ENCODE peak calls at places on chromosomes 2 and 18, in seven cellular contexts. W is HepG2, H is HCT116, G is H1, L is K562, P is SK-N-SH, X is GM12878. U is an unnamed sample.

GRCh38 chr2:121611730-121612705 is 37.2 kb downstream of the CLASP1 start:
- DNase-seq in L (no peak), G (no peak), X (no peak), P (no peak), W (no peak), H (no peak), U (no peak)

GRCh38 chr18:63730788-63731187 is 28.0 kb downstream of the SERPINB11 start:
- DNase-seq in H (no peak), X (no peak), G (no peak), W (no peak), L (no peak), P (no peak), U (no peak)

GRCh38 chr18:5286525-5286924 is 9.0 kb downstream of the ZBTB14 start:
- DNase-seq in L (no peak), H (no peak), P (no peak), X (no peak), W (no peak), G (no peak), U (no peak)

GRCh38 chr2:164335947-164336346 is 285.3 kb downstream of the GRB14 start:
- DNase-seq in G (no peak), H (no peak), W (no peak), L (no peak), X (no peak), P (no peak), U (no peak)

GRCh38 chr2:203603451-203604389 is 68.6 kb upstream of the RAPH1 start:
- DNase-seq in H (no peak), P (peak; percentile 66), L (no peak), G (no peak), X (no peak), W (no peak), U (no peak)

GRCh38 chr2:218827701-218828476 is 3.7 kb downstream of the PRKAG3 start:
- DNase-seq in L (no peak), G (no peak), P (peak; percentile 53), X (no peak), W (no peak), H (no peak), U (no peak)

GRCh38 chr2:71380665-71381064 is 49.1 kb downstream of the ZNF638 start:
- DNase-seq in P (no peak), H (no peak), L (no peak), G (no peak), X (no peak), W (no peak), U (no peak)

GRCh38 chr2:230866704-230867561 is 2.2 kb downstream of the ITM2C start:
- DNase-seq in L (no peak), H (no peak), W (no peak), P (peak; percentile 58), G (peak; percentile 45), X (no peak), U (no peak)

GRCh38 chr2:66448592-66448991 is 13.7 kb downstream of the MEIS1 start:
- DNase-seq in X (no peak), P (no peak), H (no peak), L (no peak), G (no peak), W (no peak), U (no peak)

GRCh38 chr2:213248637-213249036 is 35.6 kb upstream of the SPAG16 start:
- DNase-seq in G (no peak), L (no peak), X (no peak), W (peak; percentile 15), P (no peak), H (no peak), U (no peak)

GRCh38 chr18:50358844-50359243 is 16.0 kb upstream of the SKA1 start:
- DNase-seq in X (no peak), H (no peak), G (no peak), W (no peak), L (peak; percentile 56), P (no peak), U (no peak)

GRCh38 chr2:4763009-4763408 is 929.2 kb upstream of the SOX11 start:
- DNase-seq in W (no peak), L (no peak), G (peak; percentile 63), P (peak; percentile 62), H (no peak), X (no peak), U (no peak)

GRCh38 chr2:223937535-223937934 is 7.6 kb downstream of the WDFY1 start:
- DNase-seq in G (no peak), X (no peak), W (no peak), H (no peak), P (no peak), L (no peak), U (no peak)

GRCh38 chr18:28152354-28152753 is 24.6 kb downstream of the CDH2 start:
- DNase-seq in H (no peak), X (no peak), G (no peak), W (no peak), L (no peak), P (no peak), U (no peak)

GRCh38 chr18:48679236-48679635 is 140.4 kb downstream of the CTIF start:
- DNase-seq in G (no peak), H (no peak), L (no peak), X (no peak), W (no peak), P (no peak), U (no peak)

GRCh38 chr2:45285311-45285710 is 276.1 kb upstream of the SIX2 start:
- DNase-seq in W (no peak), P (no peak), G (no peak), L (no peak), H (no peak), X (no peak), U (no peak)

GRCh38 chr2:236935131-236935530 is 150.6 kb upstream of the COPS8 start:
- DNase-seq in W (no peak), X (no peak), G (peak; percentile 22), L (no peak), H (no peak), P (no peak), U (no peak)

GRCh38 chr2:241545113-241545512 is 13.4 kb upstream of the BOK start:
- DNase-seq in H (no peak), X (no peak), L (no peak), P (no peak), G (no peak), W (no peak), U (no peak)

GRCh38 chr2:218368621-218369153 is 12.0 kb downstream of the CATIP start:
- DNase-seq in G (peak; percentile 54), W (no peak), X (no peak), L (no peak), P (no peak), H (no peak), U (no peak)

GRCh38 chr2:147440694-147441093 is 404.1 kb upstream of the ACVR2A start:
- DNase-seq in P (no peak), L (no peak), G (no peak), H (no peak), X (no peak), W (no peak), U (no peak)

GRCh38 chr2:205612661-205613060 is 69.6 kb upstream of the NRP2 start:
- DNase-seq in H (no peak), L (peak; percentile 49), W (no peak), X (no peak), G (no peak), P (peak; percentile 14), U (no peak)

GRCh38 chr2:160351978-160352377 is 141.6 kb downstream of the RBMS1 start:
- DNase-seq in H (no peak), W (no peak), G (no peak), L (no peak), P (no peak), X (no peak), U (no peak)

GRCh38 chr2:201129044-201129505 is 13.1 kb downstream of the CFLAR start:
- DNase-seq in W (peak; percentile 78), L (no peak), G (no peak), X (no peak), P (no peak), H (no peak), U (no peak)

GRCh38 chr2:201135396-201135795 is 19.4 kb downstream of the CFLAR start:
- DNase-seq in H (no peak), X (no peak), W (no peak), L (no peak), G (no peak), P (no peak), U (no peak)

GRCh38 chr2:201130524-201131186 is 14.7 kb downstream of the CFLAR start:
- DNase-seq in P (no peak), W (no peak), H (no peak), X (no peak), L (peak; percentile 39), G (no peak), U (no peak)

GRCh38 chr2:201136889-201137321 is 20.9 kb downstream of the CFLAR start:
- DNase-seq in X (no peak), H (no peak), P (no peak), G (no peak), L (no peak), W (no peak), U (no peak)

GRCh38 chr2:201132518-201132917 is 16.6 kb downstream of the CFLAR start:
- DNase-seq in H (no peak), G (no peak), W (no peak), P (no peak), L (no peak), X (no peak), U (no peak)
- H3K9me3 ChIP-seq in H (no peaks in the 10 kb centered on the region), G (no peaks in the 10 kb centered on the region), W (no peaks in the 10 kb centered on the region), P (no peaks in the 10 kb centered on the region), L (no peaks in the 10 kb centered on the region), X (no peaks in the 10 kb centered on the region), U (no peaks in the 10 kb centered on the region)

GRCh38 chr2:68909793-68910674 is 38.8 kb upstream of the BMP10 start:
- DNase-seq in W (peak; percentile 58), G (peak; percentile 80), H (peak; percentile 73), P (peak; percentile 70), L (peak; percentile 70), X (peak; percentile 40), U (peak; percentile 59)
- TF ChIP-seq SIN3A in W (no peak), G (no peak), H (no peak), P (no peak), L (no peak), X (no peak), U (no peak)

GRCh38 chr2:27844821-27845255 is 45.3 kb downstream of the RBKS start:
- DNase-seq in W (no peak), P (no peak), G (no peak), H (no peak), X (no peak), L (no peak), U (no peak)

GRCh38 chr2:27839022-27839618 is 51.1 kb downstream of the RBKS start:
- DNase-seq in H (no peak), L (no peak), P (peak; percentile 74), G (no peak), W (no peak), X (no peak), U (no peak)

GRCh38 chr2:27842894-27843293 is 47.3 kb downstream of the RBKS start:
- DNase-seq in W (no peak), P (no peak), H (no peak), X (no peak), L (no peak), G (no peak), U (no peak)

GRCh38 chr2:27849558-27849957 is 40.6 kb downstream of the RBKS start:
- DNase-seq in W (no peak), P (no peak), H (no peak), X (no peak), L (no peak), G (no peak), U (no peak)

GRCh38 chr2:27843992-27844391 is 46.2 kb downstream of the RBKS start:
- DNase-seq in W (no peak), X (no peak), L (no peak), H (no peak), P (no peak), G (no peak), U (no peak)
- H3K27ac ChIP-seq in W (no peak overlapping the region), X (no peak overlapping the region), L (no peak overlapping the region), H (no peak overlapping the region), P (no peak overlapping the region), G (no peak overlapping the region), U (no peak overlapping the region)

GRCh38 chr2:24813645-24814257 is 20.5 kb downstream of the CENPO start:
- DNase-seq in X (no peak), H (no peak), L (no peak), P (no peak), G (peak; percentile 27), W (no peak), U (no peak)
- H3K9me3 ChIP-seq in X (no peaks in the 10 kb centered on the region), H (no peaks in the 10 kb centered on the region), L (no peaks in the 10 kb centered on the region), P (no peaks in the 10 kb centered on the region), G (no peaks in the 10 kb centered on the region), W (no peaks in the 10 kb centered on the region), U (no peaks in the 10 kb centered on the region)

U was measured in Panc1.